ENCODE peak calls at places on chromosome 6, in seven cellular contexts. M is psoas muscle, N is heart left ventricle, H is neuronal stem cell, U is AG04449, Q is fibroblast of villous mesenchyme, Y is IMR-90. I is an unnamed sample.

GRCh38 chr6:30881987-30882763 is 2.1 kb upstream of the DDR1 start:
- DNase-seq in M (no peak), N (peak; percentile 46), H (peak; percentile 47), U (no peak), Q (peak; percentile 57), Y (peak; percentile 77), I (no peak)

GRCh38 chr6:108277831-108278230 is 17.0 kb upstream of the SNX3 start:
- DNase-seq in M (no peak), N (no peak), H (no peak), U (no peak), Q (no peak), Y (no peak), I (no peak)

GRCh38 chr6:121055572-121056163 is 278.6 kb downstream of the TBC1D32 start:
- DNase-seq in M (no peak), N (no peak), H (peak; percentile 53), U (no peak), Q (peak; percentile 61), Y (peak; percentile 52), I (no peak)

GRCh38 chr6:81696505-81696904 is 56.0 kb downstream of the TENT5A start:
- DNase-seq in M (no peak), N (no peak), H (no peak), U (no peak), Q (peak; percentile 38), Y (peak; percentile 33), I (no peak)

GRCh38 chr6:20497200-20497820 is 36.9 kb upstream of the CDKAL1 start:
- DNase-seq in M (no peak), N (no peak), H (no peak), U (peak; percentile 26), Q (peak; percentile 38), Y (peak; percentile 93), I (no peak)

GRCh38 chr6:131758920-131759319 is 48.1 kb upstream of the CTAGE9 start:
- DNase-seq in M (no peak), N (no peak), H (no peak), U (no peak), Q (no peak), Y (no peak), I (no peak)

GRCh38 chr6:36154286-36154685 is 24.0 kb downstream of the MAPK13 start:
- DNase-seq in M (no peak), N (no peak), H (no peak), U (no peak), Q (no peak), Y (no peak), I (no peak)

GRCh38 chr6:117233146-117233545 is 32.2 kb upstream of the VGLL2 start:
- DNase-seq in M (no peak), N (no peak), H (no peak), U (no peak), Q (no peak), Y (no peak), I (no peak)

GRCh38 chr6:105488521-105489212 is 85.8 kb upstream of the PREP start:
- DNase-seq in M (no peak), N (no peak), H (no peak), U (no peak), Q (no peak), Y (peak; percentile 36), I (no peak)

GRCh38 chr6:115830895-115831294 is 229.8 kb downstream of the FRK start:
- DNase-seq in M (no peak), N (no peak), H (no peak), U (no peak), Q (no peak), Y (no peak), I (no peak)

GRCh38 chr6:121731381-121731780 is 295.9 kb downstream of the GJA1 start:
- DNase-seq in M (no peak), N (no peak), H (no peak), U (no peak), Q (no peak), Y (no peak), I (no peak)

GRCh38 chr6:37061157-37061804 is 55.8 kb downstream of the FGD2 start:
- DNase-seq in M (peak; percentile 60), N (peak; percentile 59), H (no peak), U (no peak), Q (no peak), Y (no peak), I (no peak)

GRCh38 chr6:123655520-123656306 is 19.0 kb upstream of the TRDN start:
- DNase-seq in M (no peak), N (no peak), H (no peak), U (no peak), Q (peak; percentile 3), Y (no peak), I (no peak)

GRCh38 chr6:47437592-47437991 is 40.0 kb upstream of the CD2AP start:
- DNase-seq in M (no peak), N (no peak), H (no peak), U (no peak), Q (no peak), Y (no peak), I (no peak)

GRCh38 chr6:153538491-153538890 is 407.4 kb upstream of the RGS17 start:
- DNase-seq in M (no peak), N (no peak), H (no peak), U (no peak), Q (peak; percentile 35), Y (no peak), I (no peak)

GRCh38 chr6:27986928-27987725 is 30.1 kb downstream of the OR2B6 start:
- DNase-seq in M (no peak), N (no peak), H (no peak), U (no peak), Q (no peak), Y (peak; percentile 0), I (no peak)

GRCh38 chr6:452301-453067 is 60.9 kb downstream of the IRF4 start:
- DNase-seq in M (peak; percentile 31), N (no peak), H (no peak), U (peak; percentile 2), Q (no peak), Y (no peak), I (peak; percentile 36)

GRCh38 chr6:132490024-132490423 is 22.9 kb downstream of the STX7 start:
- DNase-seq in M (peak; percentile 19), N (no peak), H (no peak), U (no peak), Q (no peak), Y (no peak), I (no peak)

GRCh38 chr6:138569554-138569953 is 70.3 kb upstream of the NHSL1 start:
- DNase-seq in M (no peak), N (no peak), H (no peak), U (no peak), Q (no peak), Y (no peak), I (no peak)

GRCh38 chr6:138571585-138572199 is 72.4 kb upstream of the NHSL1 start:
- DNase-seq in M (no peak), N (no peak), H (no peak), U (no peak), Q (no peak), Y (peak; percentile 12), I (no peak)

GRCh38 chr6:138569970-138570715 is 70.8 kb upstream of the NHSL1 start:
- DNase-seq in M (no peak), N (no peak), H (no peak), U (no peak), Q (no peak), Y (peak; percentile 48), I (no peak)

GRCh38 chr6:138571174-138571573 is 71.9 kb upstream of the NHSL1 start:
- DNase-seq in M (no peak), N (no peak), H (no peak), U (no peak), Q (no peak), Y (peak; percentile 26), I (no peak)

GRCh38 chr6:138570716-138571020 is 71.4 kb upstream of the NHSL1 start:
- DNase-seq in M (no peak), N (no peak), H (peak; percentile 44), U (no peak), Q (no peak), Y (peak; percentile 17), I (no peak)
- H3K4me3 ChIP-seq in M (peak overlapping the region; percentile 64), N (peak overlapping the region; percentile 0), H (peak overlapping the region; percentile 75), U (no peak overlapping the region), Q (no peak overlapping the region), Y (peak overlapping the region; percentile 8), I (peak overlapping the region; percentile 49)

DNA sequence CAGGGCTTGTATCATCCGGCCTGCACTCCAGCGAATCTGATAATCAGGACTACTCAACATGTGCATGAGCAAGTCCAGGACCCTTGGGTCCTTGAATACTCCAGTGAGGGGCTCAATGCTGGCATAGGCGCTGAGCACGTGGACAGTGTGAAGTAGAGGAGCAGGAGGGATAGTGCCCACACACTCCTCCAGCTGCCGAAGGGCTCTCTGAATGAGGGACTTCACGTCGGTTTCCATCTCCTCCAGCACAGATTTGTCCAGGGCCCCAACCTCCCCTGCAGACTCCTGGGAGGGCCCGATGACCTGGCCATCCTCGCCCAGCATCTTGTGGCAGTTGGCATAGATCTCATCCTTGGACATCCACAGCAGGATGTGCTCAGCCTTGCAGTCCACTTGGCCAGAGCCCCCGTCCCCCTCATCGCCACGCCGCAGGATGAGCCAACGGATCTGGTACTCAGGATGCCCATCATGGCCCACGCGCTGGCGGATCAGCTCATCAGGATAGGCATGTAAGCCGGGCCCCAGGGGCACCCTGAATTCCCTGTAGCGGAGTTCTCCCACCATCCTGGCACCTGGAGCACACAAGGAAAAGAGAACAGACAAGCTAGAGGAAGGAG is 1.3 kb downstream of the CUL7 start:
- DNase-seq in M (no peak), N (no peak), H (no peak), U (no peak), Q (no peak), Y (no peak), I (no peak)
- H3K4me3 ChIP-seq in M (peak overlapping the region; percentile 80), N (no peak overlapping the region), H (no peak overlapping the region), U (peak overlapping the region; percentile 88), Q (peak overlapping the region; percentile 93), Y (peak overlapping the region; percentile 68), I (no peak overlapping the region)

GRCh38 chr6:141488466-141488865 is 644.3 kb upstream of the GJE1 start:
- DNase-seq in M (no peak), N (no peak), H (no peak), U (no peak), Q (peak; percentile 27), Y (peak; percentile 46), I (no peak)

GRCh38 chr6:141483561-141484061 is 649.1 kb upstream of the GJE1 start:
- DNase-seq in M (no peak), N (peak; percentile 34), H (no peak), U (peak; percentile 98), Q (peak; percentile 91), Y (peak; percentile 96), I (no peak)

GRCh38 chr6:141486942-141487341 is 645.8 kb upstream of the GJE1 start:
- DNase-seq in M (no peak), N (no peak), H (no peak), U (no peak), Q (no peak), Y (no peak), I (no peak)

GRCh38 chr6:141484726-141485125 is 648.0 kb upstream of the GJE1 start:
- DNase-seq in M (no peak), N (no peak), H (no peak), U (no peak), Q (peak; percentile 21), Y (peak; percentile 47), I (no peak)

DNA sequence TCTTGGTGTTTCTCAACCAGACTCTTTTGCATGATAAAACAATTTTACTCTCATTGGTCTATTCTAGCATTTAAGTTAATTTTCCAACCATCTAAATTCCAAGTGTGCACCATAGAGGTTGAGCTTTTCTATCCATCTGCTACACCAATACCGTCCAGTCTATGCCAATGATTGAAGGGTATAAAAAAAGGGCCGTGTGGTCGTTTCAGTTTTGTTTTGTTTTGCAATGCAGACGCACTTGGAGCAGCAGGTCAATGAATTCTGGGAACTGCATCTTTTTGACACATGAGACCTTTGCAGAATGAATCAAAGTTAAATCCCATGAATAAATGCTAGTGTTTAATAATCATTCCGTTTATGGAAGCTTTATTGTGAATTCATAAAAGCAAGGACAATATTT is 650.0 kb upstream of the GJE1 start:
- DNase-seq in M (no peak), N (no peak), H (no peak), U (no peak), Q (peak; percentile 58), Y (peak; percentile 20), I (no peak)
- H3K4me3 ChIP-seq in M (peak overlapping the region; percentile 50), N (no peak overlapping the region), H (no peak overlapping the region), U (peak overlapping the region; percentile 46), Q (peak overlapping the region; percentile 42), Y (peak overlapping the region; percentile 62), I (peak overlapping the region; percentile 37)

GRCh38 chr6:85580878-85581267 is 12.8 kb downstream of the SNX14 start:
- DNase-seq in M (peak; percentile 67), N (peak; percentile 67), H (no peak), U (no peak), Q (peak; percentile 35), Y (peak; percentile 78), I (no peak)
- H3K4me3 ChIP-seq in M (no peak overlapping the region), N (no peak overlapping the region), H (no peak overlapping the region), U (no peak overlapping the region), Q (no peak overlapping the region), Y (no peak overlapping the region), I (no peak overlapping the region)